ENCODE peak calls at places on chromosomes 16 and 17, in six cellular contexts. D is fibroblast of lung, N is BE2C, Y is A549, X is HepG2, I is tibial nerve. E is an unnamed sample. For H3K4me1, the result is how much of the 10 kb centered on the place peaks cover.

GRCh38 chr16:57357330-57358151 is 1.0 kb upstream of the CCL22 start:
- DNase-seq in N (no peak), I (no peak), X (peak), Y (no peak), D (no peak), E (no peak)

GRCh38 chr17:82586576-82587233 is 61.5 kb downstream of the WDR45B start:
- DNase-seq in D (no peak), I (no peak), Y (no peak), X (no peak), N (no peak), E (no peak)

GRCh38 chr17:9432867-9433495 is 142.6 kb downstream of the STX8 start:
- DNase-seq in Y (no peak), X (no peak), N (no peak), D (peak), I (no peak), E (no peak)

GRCh38 chr17:63974594-63975192 is 2.0 kb upstream of the SCN4A start:
- DNase-seq in I (no peak), D (no peak), Y (peak), X (no peak), N (no peak), E (no peak)

GRCh38 chr16:83433201-83433600 is 374.6 kb upstream of the HSBP1 start:
- DNase-seq in I (no peak), D (no peak), X (no peak), N (no peak), Y (no peak), E (no peak)

GRCh38 chr16:92431-93339 is 14.7 kb downstream of the MPG start:
- DNase-seq in N (no peak), Y (no peak), I (no peak), D (no peak), X (no peak), E (no peak)

GRCh38 chr17:65055280-65055707 is 1.2 kb downstream of the GNA13 start:
- DNase-seq in Y (no peak), D (no peak), N (no peak), X (no peak), I (no peak), E (no peak)

GRCh38 chr16:74758801-74759200 is 15.8 kb downstream of the FA2H start:
- DNase-seq in X (no peak), I (no peak), N (no peak), D (no peak), Y (no peak), E (no peak)

GRCh38 chr17:4357671-4358070 is 8.8 kb downstream of the UBE2G1 start:
- DNase-seq in I (no peak), X (no peak), Y (no peak), N (no peak), D (no peak), E (no peak)

GRCh38 chr17:4548721-4549531 is 6.3 kb downstream of the MYBBP1A start:
- DNase-seq in X (no peak), N (no peak), I (no peak), Y (no peak), D (no peak), E (no peak)

GRCh38 chr17:35731239-35731931 is at the start of gene RASL10B:
- DNase-seq in D (peak), I (peak), Y (no peak), X (peak), N (peak), E (no peak)

GRCh38 chr17:7263071-7263800 is 958 bp upstream of the CLDN7 start:
- DNase-seq in N (no peak), X (no peak), I (no peak), Y (no peak), D (no peak), E (no peak)

GRCh38 chr16:46765050-46765449 is 16.9 kb upstream of the MYLK3 start:
- DNase-seq in D (peak), Y (no peak), I (no peak), N (no peak), X (no peak), E (no peak)

GRCh38 chr17:33674685-33675084 is 381.6 kb upstream of the ASIC2 start:
- DNase-seq in N (peak), I (peak), D (peak), Y (peak), X (peak), E (peak)

GRCh38 chr17:10394201-10394887 is 21.5 kb upstream of the MYH13 start:
- DNase-seq in D (no peak), Y (no peak), N (no peak), I (no peak), X (no peak), E (no peak)

GRCh38 chr16:69482410-69482951 is 58.1 kb downstream of the CYB5B start:
- DNase-seq in Y (no peak), N (peak), X (no peak), I (peak), D (peak), E (no peak)

GRCh38 chr16:81403601-81404391 is 40.8 kb upstream of the CMIP start:
- DNase-seq in N (peak), I (peak), X (peak), D (peak), Y (peak), E (peak)

GRCh38 chr17:69870751-69871199 is 204.2 kb upstream of the KCNJ16 start:
- DNase-seq in X (no peak), I (no peak), D (peak), Y (no peak), N (no peak), E (no peak)

DNA sequence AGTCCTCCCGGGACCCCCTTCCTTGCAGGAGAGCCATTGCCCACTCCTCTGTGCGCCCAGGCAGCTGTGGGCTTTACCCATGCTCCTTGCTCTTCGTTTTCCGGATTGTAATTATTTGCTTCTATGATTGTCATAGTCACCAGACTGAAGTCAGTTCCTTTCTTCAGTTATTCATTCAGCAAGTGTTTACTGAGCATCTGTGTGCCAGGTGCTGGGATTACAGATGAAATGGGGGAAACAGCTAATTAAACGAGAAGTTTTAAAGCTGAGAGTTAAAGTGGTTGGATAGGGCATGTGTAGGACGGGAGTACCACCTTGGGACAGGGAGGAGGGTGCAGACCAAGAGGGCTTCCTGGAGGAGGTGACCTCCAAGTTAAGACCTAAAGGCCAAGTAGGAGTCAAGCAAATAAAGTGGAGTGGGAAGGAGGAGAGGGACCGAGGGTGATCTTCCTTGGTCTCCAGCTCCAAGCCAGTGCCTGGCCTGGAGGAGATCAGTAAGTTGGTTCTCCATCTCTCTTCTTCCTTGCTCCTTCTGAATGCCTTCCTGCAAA is 126.6 kb downstream of the OR1D5 start:
- DNase-seq in Y (no peak), N (no peak), X (no peak), I (no peak), D (no peak), E (no peak)
- H3K4me1 ChIP-seq in Y (under half), N (under half), X (under half), I (under half), D (under half), E (under half)

GRCh38 chr17:78731904-78732303 is 50.2 kb downstream of the CYTH1 start:
- DNase-seq in N (no peak), I (no peak), X (no peak), Y (no peak), D (no peak), E (no peak)
- H3K4me1 ChIP-seq in N (under half), I (under half), X (under half), Y (under half), D (under half), E (under half)

GRCh38 chr16:84595052-84595481 is 22.8 kb downstream of the COTL1 start:
- DNase-seq in D (peak), N (no peak), X (no peak), Y (no peak), I (no peak), E (no peak)

GRCh38 chr16:84593825-84594724 is 23.8 kb downstream of the COTL1 start:
- DNase-seq in D (peak), Y (no peak), X (peak), N (no peak), I (no peak), E (no peak)

GRCh38 chr16:84592718-84593117 is 25.2 kb downstream of the COTL1 start:
- DNase-seq in I (no peak), D (no peak), Y (no peak), N (no peak), X (no peak), E (no peak)

GRCh38 chr16:84596161-84596560 is 21.7 kb downstream of the COTL1 start:
- DNase-seq in Y (no peak), X (no peak), N (no peak), D (no peak), I (no peak), E (no peak)

DNA sequence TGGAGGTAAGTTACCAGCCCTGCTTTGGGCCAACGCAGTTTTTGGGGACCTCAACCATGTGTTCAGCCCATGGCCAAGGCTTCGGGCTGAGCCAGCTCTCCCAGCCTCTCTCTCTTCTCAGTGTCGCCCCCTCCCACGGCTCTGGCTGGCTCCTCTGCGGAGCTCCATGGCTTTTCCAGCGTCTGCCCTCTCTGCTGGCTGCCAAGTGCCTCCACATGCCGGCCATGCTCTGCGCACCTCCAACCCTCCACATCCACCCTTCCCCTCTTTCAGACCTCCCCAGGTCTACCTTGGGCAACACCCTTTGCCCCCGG is 23.2 kb downstream of the COTL1 start:
- DNase-seq in Y (no peak), D (no peak), X (no peak), N (peak), I (no peak), E (no peak)
- H3K4me1 ChIP-seq in Y (under half), D (under half), X (under half), N (under half), I (under half), E (under half)

DNA sequence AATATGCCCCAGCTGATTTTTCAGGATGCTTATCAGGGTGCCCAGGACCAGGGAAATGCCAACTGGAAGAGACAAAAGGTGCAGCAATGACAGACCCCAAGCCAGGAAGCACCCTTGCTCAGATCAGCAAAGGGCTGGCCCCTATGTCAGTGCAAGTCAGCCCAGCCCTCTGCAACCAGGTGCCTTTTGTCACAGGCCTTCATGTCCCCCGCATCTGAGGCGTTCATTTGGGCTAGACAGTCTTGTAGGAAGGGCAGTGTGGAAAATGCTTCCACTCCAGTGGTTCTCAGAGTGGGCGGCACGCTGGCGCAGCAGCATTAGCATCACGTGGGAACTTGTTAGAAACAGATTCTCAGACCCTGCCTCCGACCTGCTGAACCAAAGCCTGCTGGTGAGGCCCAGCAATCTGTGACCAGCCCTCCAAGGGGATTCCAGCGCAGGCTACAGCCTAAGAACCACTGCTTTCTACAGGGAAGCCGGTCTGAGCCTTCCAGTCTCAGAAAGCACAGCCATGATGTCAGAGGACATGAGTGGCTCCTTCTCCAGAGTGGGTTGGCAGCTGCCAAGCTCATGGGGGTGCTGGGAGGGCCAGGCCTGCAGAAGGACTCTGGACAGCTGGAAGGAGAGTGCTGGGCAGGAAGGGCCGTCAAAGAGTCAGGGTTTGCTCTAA is 13.1 kb downstream of the SLC47A2 start:
- DNase-seq in Y (no peak), X (no peak), I (no peak), D (no peak), N (no peak), E (no peak)
- H3K4me1 ChIP-seq in Y (under half), X (half or more), I (under half), D (under half), N (under half), E (under half)

GRCh38 chr17:37719866-37720265 is 25.0 kb downstream of the HNF1B start:
- DNase-seq in X (no peak), D (no peak), N (no peak), Y (no peak), I (no peak), E (no peak)
- H3K4me1 ChIP-seq in X (half or more), D (under half), N (under half), Y (half or more), I (under half), E (under half)

DNA sequence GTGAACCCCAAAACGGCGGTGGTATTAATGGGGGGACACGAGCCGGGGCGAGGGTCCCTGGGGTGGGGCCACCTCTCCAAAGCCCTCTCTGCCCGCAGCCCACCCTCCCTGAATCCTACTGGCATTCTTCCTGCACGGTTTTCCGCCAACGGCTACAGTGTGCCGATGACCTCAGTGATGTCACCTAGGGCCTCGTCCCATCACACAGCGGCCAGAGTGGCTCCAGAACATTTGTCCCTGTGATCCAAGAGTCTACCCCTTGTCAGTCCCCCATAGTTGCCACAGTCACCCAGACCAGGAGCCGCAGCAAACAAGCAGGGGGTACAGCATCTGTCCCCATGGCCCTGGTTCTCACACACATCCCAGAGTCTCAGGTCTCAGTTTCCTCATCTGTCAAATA is 13.9 kb downstream of the ZFPM1 start:
- DNase-seq in X (no peak), Y (no peak), N (no peak), I (no peak), D (no peak), E (no peak)
- H3K4me1 ChIP-seq in X (under half), Y (under half), N (under half), I (under half), D (under half), E (under half)

E was measured in iPS DF 6.9.